ENCODE peak calls at places on chromosomes 4 and X, in nine cellular contexts. H, F, X, O, U, Q, N, I and Y are unnamed samples. For H3K27me3, the result is how much of the 10 kb centered on the place peaks cover.

GRCh38 chr4:106854970-106855369 is 181.1 kb downstream of the DKK2 start:
- DNase-seq in X (no peak), O (no peak), Q (no peak), U (no peak), I (no peak), H (no peak), N (peak), F (no peak), Y (no peak)

GRCh38 chr4:113756005-113756410 is 5.5 kb downstream of the CAMK2D start:
- DNase-seq in I (no peak), O (no peak), X (no peak), F (no peak), H (no peak), N (peak), Q (peak), U (peak), Y (no peak)

GRCh38 chr4:186132577-186133277 is 28.2 kb downstream of the FAM149A start:
- DNase-seq in Q (peak), U (peak), O (no peak), F (no peak), H (no peak), X (no peak), I (no peak), N (peak), Y (no peak)

GRCh38 chrX:41025926-41026325 is 59.3 kb upstream of the USP9X start:
- DNase-seq in I (no peak), O (no peak), F (no peak), X (no peak), Q (no peak), U (peak), N (no peak), H (no peak), Y (no peak)

GRCh38 chrX:121254336-121254735 is 206.9 kb downstream of the GLUD2 start:
- DNase-seq in H (no peak), F (no peak), U (no peak), Q (peak), O (no peak), N (no peak), X (no peak), I (no peak), Y (no peak)

GRCh38 chrX:41273638-41274037 is 60.3 kb upstream of the DDX3X start:
- DNase-seq in F (no peak), H (no peak), O (no peak), U (peak), N (no peak), Q (no peak), X (no peak), I (no peak), Y (no peak)

GRCh38 chr4:15013585-15013984 is 11.3 kb downstream of the CPEB2 start:
- DNase-seq in X (no peak), H (no peak), N (no peak), I (no peak), O (no peak), F (no peak), U (no peak), Q (no peak), Y (no peak)

GRCh38 chr4:186079698-186080097 is 10.7 kb downstream of the TLR3 start:
- DNase-seq in F (no peak), N (no peak), H (no peak), X (no peak), Q (no peak), O (no peak), U (no peak), I (no peak), Y (no peak)

GRCh38 chr4:147578057-147578476 is 39.1 kb upstream of the TMEM184C start:
- DNase-seq in N (peak), H (no peak), U (peak), X (no peak), O (peak), F (no peak), Q (peak), I (peak), Y (no peak)

GRCh38 chrX:69158166-69159040 is 6.8 kb downstream of the PJA1 start:
- DNase-seq in H (peak), Q (peak), F (peak), N (peak), X (peak), U (peak), I (peak), O (peak), Y (peak)

GRCh38 chrX:10041383-10041782 is 74.2 kb downstream of the CLDN34 start:
- DNase-seq in N (no peak), H (no peak), Q (no peak), U (peak), X (no peak), O (no peak), I (no peak), F (no peak), Y (no peak)

GRCh38 chr4:37538931-37539330 is 147.2 kb downstream of the RELL1 start:
- DNase-seq in X (no peak), U (no peak), I (no peak), N (no peak), F (no peak), O (no peak), Q (no peak), H (no peak), Y (no peak)

GRCh38 chr4:87575408-87575807 is 32.9 kb upstream of the DSPP start:
- DNase-seq in I (no peak), U (no peak), X (no peak), F (no peak), H (no peak), O (no peak), Q (no peak), N (no peak), Y (no peak)

GRCh38 chr4:67160409-67160808 is 384.9 kb downstream of the CENPC start:
- DNase-seq in Q (peak), O (no peak), X (no peak), H (no peak), N (no peak), I (no peak), U (no peak), F (no peak), Y (no peak)

GRCh38 chr4:176849076-176849475 is 56.4 kb upstream of the VEGFC start:
- DNase-seq in Q (no peak), F (no peak), H (no peak), N (no peak), I (no peak), U (no peak), O (no peak), X (no peak), Y (no peak)

GRCh38 chrX:14359316-14359715 is 170.0 kb upstream of the GLRA2 start:
- DNase-seq in N (no peak), F (no peak), O (no peak), Q (peak), X (no peak), U (no peak), I (no peak), H (no peak), Y (no peak)

GRCh38 chr4:138977525-138977924 is 38.1 kb upstream of the NOCT start:
- DNase-seq in X (no peak), O (no peak), H (no peak), Q (no peak), U (no peak), N (peak), I (no peak), F (no peak), Y (no peak)

GRCh38 chr4:138979742-138980141 is 35.8 kb upstream of the NOCT start:
- DNase-seq in U (no peak), H (no peak), N (no peak), I (no peak), X (no peak), Q (no peak), O (no peak), F (no peak), Y (no peak)

GRCh38 chr4:138978028-138978585 is 37.5 kb upstream of the NOCT start:
- DNase-seq in I (no peak), X (no peak), N (no peak), F (no peak), O (no peak), U (no peak), Q (no peak), H (no peak), Y (no peak)

GRCh38 chr4:138976526-138976925 is 39.1 kb upstream of the NOCT start:
- DNase-seq in H (no peak), U (no peak), F (no peak), Q (no peak), N (no peak), O (no peak), X (no peak), I (no peak), Y (no peak)

GRCh38 chr4:138978600-138978999 is 37.0 kb upstream of the NOCT start:
- DNase-seq in F (no peak), H (no peak), O (no peak), N (no peak), U (no peak), Q (peak), X (no peak), I (no peak), Y (no peak)
- H3K27ac ChIP-seq in F (no peak), H (no peak), O (no peak), N (no peak), U (no peak), Q (no peak), X (no peak), I (no peak), Y (no peak)

GRCh38 chrX:101385026-101385684 is 836 bp downstream of the BTK start:
- DNase-seq in U (no peak), N (no peak), Q (no peak), I (no peak), X (no peak), F (no peak), O (no peak), H (no peak), Y (no peak)

GRCh38 chrX:101383679-101384078 is 2.3 kb downstream of the BTK start:
- DNase-seq in O (no peak), Q (no peak), I (no peak), X (no peak), U (no peak), F (no peak), N (no peak), H (no peak), Y (no peak)

GRCh38 chrX:101385795-101386541 is at the start of gene BTK:
- DNase-seq in N (no peak), F (no peak), H (no peak), Q (no peak), X (no peak), U (no peak), I (no peak), O (no peak), Y (no peak)

GRCh38 chrX:101388604-101389003 is 2.2 kb upstream of the RPL36A start:
- DNase-seq in U (no peak), N (no peak), X (no peak), Q (no peak), I (no peak), O (no peak), H (no peak), F (no peak), Y (no peak)

GRCh38 chrX:101386542-101386885 is 523 bp upstream of the BTK start:
- DNase-seq in O (no peak), I (no peak), U (no peak), F (no peak), N (no peak), H (no peak), Q (no peak), X (no peak), Y (no peak)
- H3K27me3 ChIP-seq in O (under half), I (under half), U (under half), F (under half), N (under half), H (under half), Q (under half), X (under half), Y (under half)

GRCh38 chrX:135373357-135373756 is 48.4 kb upstream of the SMIM10L2A start:
- DNase-seq in X (no peak), H (no peak), F (no peak), Q (no peak), I (no peak), O (no peak), U (no peak), N (no peak), Y (no peak)
- TF ChIP-seq CTCF in X (no peak), H (no peak), F (no peak), Q (no peak), I (no peak), O (no peak), U (no peak), N (no peak), Y (no peak)

DNA sequence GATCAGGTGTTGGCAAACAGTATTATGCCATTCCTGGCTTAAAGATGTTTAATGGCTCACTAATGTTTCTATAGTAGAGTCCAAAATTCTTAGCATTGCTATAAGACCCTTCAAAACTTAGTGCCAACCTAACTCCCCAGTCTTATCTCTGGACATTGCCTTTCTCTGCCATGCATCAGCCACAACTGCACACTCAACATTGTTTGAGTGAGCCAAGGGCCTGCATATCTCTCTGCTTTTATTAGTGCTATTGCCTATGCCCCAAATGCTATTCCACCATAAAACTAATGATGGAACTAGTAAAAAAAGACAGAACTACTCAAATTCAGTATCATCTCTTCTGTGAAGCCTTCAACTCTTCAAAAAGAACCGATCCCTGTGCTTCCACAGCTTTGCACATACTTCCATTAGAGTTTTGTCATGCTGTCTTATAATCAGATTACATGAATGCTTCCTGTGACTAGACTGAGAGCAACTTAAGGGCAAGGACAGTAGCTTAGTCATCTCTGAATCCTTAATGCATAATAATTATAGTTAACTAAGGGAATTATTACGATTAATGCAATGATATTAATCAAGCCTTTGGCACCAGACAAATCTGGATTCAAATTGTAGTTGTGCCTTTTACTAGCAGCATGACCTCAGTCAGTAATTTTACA is 53.7 kb downstream of the CHM start:
- DNase-seq in Q (no peak), X (no peak), F (no peak), I (no peak), U (peak), H (no peak), O (no peak), N (peak), Y (no peak)
- H3K27ac ChIP-seq in Q (peak), X (no peak), F (no peak), I (no peak), U (no peak), H (no peak), O (peak), N (no peak), Y (no peak)

GRCh38 chrX:153875391-153876111 is 10.4 kb downstream of the L1CAM start:
- DNase-seq in F (peak), O (peak), Q (peak), H (no peak), N (peak), X (no peak), I (peak), U (no peak), Y (no peak)

GRCh38 chrX:153874091-153874365 is 11.9 kb downstream of the L1CAM start:
- DNase-seq in F (no peak), X (no peak), O (no peak), U (no peak), N (no peak), H (no peak), I (no peak), Q (no peak), Y (no peak)

GRCh38 chrX:153874366-153875125 is 11.4 kb downstream of the L1CAM start:
- DNase-seq in H (no peak), N (no peak), I (no peak), O (no peak), U (no peak), F (no peak), X (no peak), Q (no peak), Y (no peak)

GRCh38 chrX:153877571-153878261 is 8.3 kb downstream of the L1CAM start:
- DNase-seq in U (no peak), O (no peak), H (no peak), X (no peak), Q (no peak), I (no peak), F (no peak), N (no peak), Y (no peak)

DNA sequence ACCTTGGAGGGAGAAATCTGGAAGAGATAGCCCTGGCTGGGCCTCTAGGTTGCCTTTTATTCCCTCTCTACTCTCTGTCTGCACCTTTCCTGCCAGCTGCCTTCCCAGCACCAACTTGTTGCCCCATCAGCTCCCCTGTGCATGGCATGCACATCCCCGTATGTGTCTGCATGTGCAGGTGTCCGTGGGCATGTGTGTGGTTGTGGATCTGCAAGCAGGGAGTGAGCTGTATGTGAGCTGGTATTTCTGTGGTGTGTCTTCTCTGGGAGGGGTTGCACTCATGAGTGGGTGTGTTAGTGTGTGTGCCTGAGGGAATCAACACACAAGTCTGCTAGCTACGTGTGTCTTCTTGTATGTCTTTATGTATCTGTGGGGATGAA is 9.9 kb downstream of the L1CAM start:
- DNase-seq in U (no peak), N (no peak), F (no peak), O (no peak), X (no peak), Q (no peak), I (no peak), H (no peak), Y (no peak)
- H3K27me3 ChIP-seq in U (under half), N (under half), F (under half), O (under half), X (under half), Q (under half), I (under half), H (under half), Y (under half)

DNA sequence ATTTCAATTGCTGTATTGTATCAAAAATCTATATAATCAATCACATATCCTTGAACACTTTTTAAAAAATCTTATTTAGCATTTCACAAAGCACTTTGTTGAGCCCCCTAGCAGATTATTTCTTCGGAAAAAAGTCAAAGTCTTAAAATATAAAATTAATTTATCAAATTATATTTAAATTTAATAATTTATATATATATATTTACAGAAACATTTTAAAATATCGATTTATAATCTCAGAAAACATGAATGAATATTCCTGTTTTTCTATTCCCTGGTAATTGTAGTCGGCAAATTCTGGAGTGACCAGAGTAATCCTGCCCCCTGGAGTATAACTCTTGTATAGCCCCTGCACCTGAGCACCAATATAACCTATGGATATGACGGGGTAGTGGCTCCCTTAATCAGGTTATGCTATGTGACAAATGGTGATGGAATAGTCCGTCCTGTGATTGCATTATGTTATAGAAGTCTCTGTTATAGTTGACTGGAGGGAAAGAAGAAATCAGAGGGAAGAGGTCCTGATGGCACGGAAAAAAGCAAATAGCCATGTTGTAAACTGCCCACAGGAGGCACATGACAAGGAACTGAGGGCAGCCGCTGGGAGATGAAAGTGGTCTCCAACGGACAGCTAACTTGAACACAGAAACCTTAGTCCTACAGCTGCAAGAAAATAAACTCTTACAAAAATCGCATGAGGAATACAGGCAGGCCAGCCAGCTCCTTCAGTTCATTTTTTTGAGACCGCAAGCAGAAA is 1092.3 kb downstream of the ARAP2 start:
- DNase-seq in Q (peak), I (no peak), U (no peak), X (no peak), F (no peak), N (no peak), H (no peak), O (peak), Y (no peak)
- TF ChIP-seq CTCF in Q (peak), I (no peak), U (no peak), X (peak), F (peak), N (no peak), H (peak), O (peak), Y (no peak)

GRCh38 chr4:7060346-7061150 is 7.3 kb downstream of the GRPEL1 start:
- DNase-seq in N (no peak), X (peak), I (no peak), Q (no peak), U (no peak), O (no peak), H (peak), F (no peak), Y (peak)
- H3K27ac ChIP-seq in N (no peak), X (no peak), I (no peak), Q (no peak), U (no peak), O (no peak), H (no peak), F (no peak), Y (no peak)

DNA sequence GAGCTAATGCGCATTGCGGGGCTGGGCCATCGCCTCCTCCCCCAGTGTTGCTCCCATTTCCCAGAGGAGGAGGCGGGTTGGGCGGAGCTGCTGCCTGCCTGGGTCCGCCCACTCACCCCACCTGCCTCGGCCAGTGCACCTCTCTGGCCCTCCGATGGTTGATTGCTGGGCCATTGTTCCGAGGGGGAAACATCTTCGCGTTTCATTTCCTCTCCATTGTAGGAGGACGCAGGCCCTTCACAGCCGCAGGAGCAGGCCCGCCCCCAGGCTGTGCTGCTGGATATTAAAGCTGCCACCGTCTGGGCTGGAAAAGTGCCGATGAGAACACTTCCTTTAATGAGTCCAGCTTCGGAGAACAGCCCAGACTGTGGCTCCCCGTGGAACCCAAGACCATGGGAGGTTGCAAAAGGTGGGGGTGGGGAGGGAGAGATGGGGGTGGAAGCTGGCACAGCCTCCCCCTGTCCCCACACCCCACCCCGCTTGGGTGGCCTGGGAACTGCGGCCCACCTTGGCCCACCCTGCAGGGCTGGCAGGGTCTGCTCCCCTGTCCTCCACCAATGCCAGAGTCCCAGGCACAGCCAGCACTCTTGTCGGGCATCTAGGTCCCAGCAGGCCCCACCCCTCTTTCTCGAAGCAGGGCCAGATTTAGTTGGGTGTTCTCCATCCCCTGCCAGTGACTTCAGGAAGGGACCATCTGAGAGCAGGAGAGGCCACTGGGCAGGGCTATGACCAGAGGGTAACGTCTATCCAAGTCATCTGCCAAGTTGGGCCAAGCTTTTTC is 96.6 kb downstream of the ADRA2C start:
- DNase-seq in F (peak), Q (no peak), N (peak), H (no peak), O (no peak), I (peak), X (peak), U (no peak), Y (no peak)
- H3K27me3 ChIP-seq in F (under half), Q (half or more), N (under half), H (under half), O (under half), I (under half), X (under half), U (under half), Y (half or more)